ENCODE peak calls at places on chromosomes 16 and 17, in six cellular contexts. N is A549, R is fibroblast of lung, I is OCI-LY7, D is sigmoid colon, F is adrenal gland. A is an unnamed sample.

GRCh38 chr16:1985466-1986150 is 1.6 kb downstream of the GFER start:
- DNase-seq in F (no peak), N (no peak), D (no peak), I (no peak), R (no peak), A (no peak)

GRCh38 chr16:29819506-29819905 is 756 bp upstream of the MVP start:
- DNase-seq in R (no peak), D (no peak), F (peak; percentile 67), N (peak; percentile 49), I (no peak), A (peak; percentile 74)

GRCh38 chr16:1403036-1403435 is 11.5 kb downstream of the UNKL start:
- DNase-seq in N (no peak), I (no peak), D (no peak), R (no peak), F (no peak), A (no peak)

GRCh38 chr17:56884483-56885144 is 29.2 kb downstream of the TRIM25 start:
- DNase-seq in N (no peak), D (no peak), I (no peak), F (no peak), R (no peak), A (no peak)

GRCh38 chr17:80254396-80255241 is 6.0 kb upstream of the RNF213 start:
- DNase-seq in R (peak; percentile 95), F (peak; percentile 86), I (peak; percentile 40), D (no peak), N (peak; percentile 97), A (no peak)

GRCh38 chr17:49360796-49361128 is 1.3 kb downstream of the ZNF652 start:
- DNase-seq in N (peak; percentile 60), R (no peak), F (peak; percentile 36), D (no peak), I (no peak), A (no peak)

GRCh38 chr17:921161-921560 is 58.4 kb downstream of the NXN start:
- DNase-seq in N (no peak), D (peak; percentile 85), R (peak; percentile 77), I (no peak), F (peak; percentile 54), A (no peak)

GRCh38 chr16:58332997-58333700 is 38.3 kb upstream of the PRSS54 start:
- DNase-seq in I (no peak), F (no peak), D (no peak), R (no peak), N (no peak), A (no peak)

GRCh38 chr16:59707441-59707840 is 973.3 kb upstream of the GOT2 start:
- DNase-seq in I (no peak), F (no peak), N (no peak), D (no peak), R (no peak), A (no peak)

GRCh38 chr17:80805032-80805751 is 186.4 kb upstream of the CHMP6 start:
- DNase-seq in D (no peak), I (no peak), F (no peak), N (no peak), R (no peak), A (peak; percentile 35)

GRCh38 chr17:1532836-1533602 is 16.6 kb upstream of the INPP5K start:
- DNase-seq in F (no peak), D (no peak), I (peak; percentile 58), R (no peak), N (no peak), A (no peak)

GRCh38 chr16:69313469-69313868 is 2.3 kb downstream of the VPS4A start:
- DNase-seq in I (no peak), D (no peak), N (no peak), F (no peak), R (no peak), A (no peak)

GRCh38 chr16:89934611-89935553 is 11.7 kb downstream of the TUBB3 start:
- DNase-seq in I (no peak), N (no peak), F (no peak), R (no peak), D (no peak), A (no peak)

GRCh38 chr17:39165844-39166349 is at the start of gene ARL5C:
- DNase-seq in F (no peak), N (no peak), R (no peak), I (no peak), D (no peak), A (no peak)

GRCh38 chr17:66834919-66835454 is at the start of gene CACNG5:
- DNase-seq in F (no peak), N (peak; percentile 57), D (peak; percentile 55), I (no peak), R (no peak), A (no peak)

GRCh38 chr16:73154063-73154870 is 106.3 kb upstream of the ZFHX3 start:
- DNase-seq in F (peak; percentile 65), R (peak; percentile 5), I (no peak), D (peak; percentile 73), N (no peak), A (no peak)

GRCh38 chr16:58843675-58844074 is 109.6 kb upstream of the GOT2 start:
- DNase-seq in D (no peak), R (peak; percentile 33), N (no peak), I (peak; percentile 37), F (no peak), A (no peak)

GRCh38 chr17:32241521-32242094 is 24.0 kb upstream of the RHBDL3 start:
- DNase-seq in D (no peak), R (no peak), N (no peak), F (no peak), I (no peak), A (no peak)

GRCh38 chr17:40563371-40564052 is 1.8 kb downstream of the CCR7 start:
- DNase-seq in I (no peak), R (no peak), F (no peak), N (no peak), D (no peak), A (peak; percentile 67)

GRCh38 chr16:24568392-24568791 is 29.0 kb downstream of the RBBP6 start:
- DNase-seq in F (no peak), D (no peak), I (no peak), R (peak; percentile 23), N (no peak), A (no peak)

GRCh38 chr17:14919049-14919545 is 346.0 kb downstream of the PMP22 start:
- DNase-seq in N (no peak), F (no peak), I (no peak), R (no peak), D (no peak), A (no peak)

GRCh38 chr17:78114831-78115723 is 13.5 kb downstream of the TMC6 start:
- DNase-seq in F (no peak), D (no peak), N (no peak), R (no peak), I (no peak), A (no peak)

GRCh38 chr16:80993293-80993691 is 13.4 kb downstream of the CMC2 start:
- DNase-seq in N (no peak), D (no peak), I (no peak), F (peak; percentile 60), R (peak; percentile 98), A (no peak)

DNA sequence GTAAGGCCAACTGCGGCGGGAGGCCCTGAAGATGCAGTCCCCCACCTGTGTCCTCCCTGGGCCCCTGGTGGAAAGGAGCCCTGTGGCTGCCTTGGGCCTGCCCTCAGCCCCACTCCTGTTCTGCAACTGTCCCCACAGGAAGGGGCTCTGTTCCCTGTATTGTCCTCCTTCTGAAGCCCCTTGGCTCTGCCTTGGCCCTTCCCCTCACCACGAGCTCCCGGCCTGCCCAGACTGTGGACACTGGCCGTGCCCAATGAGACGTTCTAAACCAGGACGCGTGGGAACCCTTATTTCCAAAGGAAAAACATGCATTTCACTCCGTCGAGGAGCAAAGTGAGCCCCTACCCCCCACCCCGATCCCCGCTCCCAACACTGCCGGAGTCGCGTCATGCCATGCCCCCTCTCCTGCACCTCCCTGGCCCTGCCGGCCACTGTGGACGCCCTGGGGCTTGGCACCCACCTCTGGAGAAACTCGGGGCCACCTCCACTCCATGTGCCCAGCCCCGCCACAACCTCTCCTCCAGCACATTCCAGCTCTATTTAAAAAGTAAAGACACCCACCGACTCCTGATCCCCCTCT is 13.5 kb upstream of the PNPO start:
- DNase-seq in D (no peak), N (no peak), R (no peak), F (no peak), I (no peak), A (no peak)
- H3K27ac ChIP-seq in D (no peak overlapping the region), N (no peak overlapping the region), R (no peak overlapping the region), F (no peak overlapping the region), I (no peak overlapping the region), A (no peak overlapping the region)

GRCh38 chr17:58323420-58324408 is 4.9 kb downstream of the TSPOAP1 start:
- DNase-seq in D (no peak), I (no peak), F (no peak), R (no peak), N (no peak), A (no peak)

GRCh38 chr17:58325289-58325726 is 3.3 kb downstream of the TSPOAP1 start:
- DNase-seq in F (peak; percentile 57), I (peak; percentile 39), D (no peak), N (no peak), R (no peak), A (no peak)

GRCh38 chr17:58322581-58323419 is 5.8 kb downstream of the TSPOAP1 start:
- DNase-seq in I (no peak), D (no peak), N (no peak), F (no peak), R (no peak), A (no peak)

GRCh38 chr17:58325976-58326468 is 2.6 kb downstream of the TSPOAP1 start:
- DNase-seq in R (no peak), I (peak; percentile 46), D (no peak), F (no peak), N (no peak), A (no peak)

GRCh38 chr17:58324409-58325288 is 3.9 kb downstream of the TSPOAP1 start:
- DNase-seq in F (peak; percentile 64), D (no peak), I (no peak), N (no peak), R (peak; percentile 46), A (no peak)
- H3K4me3 ChIP-seq in F (peak overlapping the region; percentile 72), D (peak overlapping the region; percentile 94), I (no peak overlapping the region), N (no peak overlapping the region), R (peak overlapping the region; percentile 44), A (peak overlapping the region; percentile 80)

DNA sequence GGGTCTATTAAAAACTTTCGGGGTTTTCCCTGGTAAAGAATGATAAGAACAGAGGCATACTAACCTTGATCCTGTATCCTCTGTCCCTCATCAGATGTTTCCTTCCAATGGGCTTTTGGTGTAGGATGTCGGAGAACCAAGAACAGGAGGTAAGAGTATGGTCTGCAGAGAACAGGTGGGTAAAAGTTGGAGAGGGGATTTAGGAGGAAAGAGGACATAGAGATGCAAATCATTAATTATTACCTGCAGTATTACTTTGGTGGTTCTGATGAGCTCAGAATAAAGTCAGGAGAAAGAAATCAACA is 4.3 kb downstream of the SNX11 start:
- DNase-seq in F (no peak), N (no peak), I (no peak), R (no peak), D (no peak), A (no peak)
- TF ChIP-seq CTCF in F (no peak), N (no peak), I (no peak), R (no peak), D (no peak), A (no peak)

GRCh38 chr16:87747626-87748025 is 18.2 kb downstream of the KLHDC4 start:
- DNase-seq in F (no peak), R (no peak), D (no peak), N (no peak), I (no peak), A (no peak)
- H3K27ac ChIP-seq in F (no peak overlapping the region), R (no peak overlapping the region), D (no peak overlapping the region), N (no peak overlapping the region), I (no peak overlapping the region), A (no peak overlapping the region)